ENCODE peak calls at places on chromosomes 3 and 15, in ten cellular contexts. E is heart left ventricle, F is fibroblast of mammary gland, Q is fibroblast of pulmonary artery, L is left ventricle myocardium inferior, B is PC-3, P is AG10803, K is dorsolateral prefrontal cortex, G is NT2/D1, C is choroid plexus epithelial cell. Z is an unnamed sample.
A peak's percentile ranks its signal among the peaks of the same experiment; 100 is the strongest.

GRCh38 chr3:99878005-99878404 is 60.3 kb downstream of the CMSS1 start:
- DNase-seq in E (no peak), F (peak; percentile 94), Q (peak; percentile 78), L (no peak), B (peak; percentile 71), P (peak; percentile 79), K (no peak), G (no peak), C (peak; percentile 80), Z (no peak)

GRCh38 chr3:44235604-44236484 is 5.8 kb upstream of the TOPAZ1 start:
- DNase-seq in E (no peak), F (peak; percentile 87), Q (peak; percentile 94), L (peak; percentile 30), B (peak; percentile 93), P (peak; percentile 87), K (no peak), G (peak; percentile 77), C (peak; percentile 95), Z (peak; percentile 78)

GRCh38 chr3:52685285-52685704 is 418 bp downstream of the PBRM1 start:
- DNase-seq in E (peak; percentile 89), F (no peak), Q (no peak), L (peak; percentile 82), B (peak; percentile 83), P (no peak), K (peak; percentile 66), G (no peak), C (no peak), Z (peak; percentile 83)

GRCh38 chr3:17489139-17489538 is 253.3 kb downstream of the TBC1D5 start:
- DNase-seq in E (no peak), F (peak; percentile 68), Q (peak; percentile 8), L (no peak), B (peak; percentile 62), P (no peak), K (no peak), G (no peak), C (peak; percentile 34), Z (no peak)

GRCh38 chr3:185797108-185797881 is 27.5 kb downstream of the IGF2BP2 start:
- DNase-seq in E (no peak), F (no peak), Q (no peak), L (no peak), B (no peak), P (no peak), K (no peak), G (no peak), C (no peak), Z (no peak)

GRCh38 chr3:11642455-11643162 is 1.1 kb downstream of the VGLL4 start:
- DNase-seq in E (peak; percentile 89), F (peak; percentile 86), Q (peak; percentile 91), L (peak; percentile 83), B (peak; percentile 73), P (peak; percentile 92), K (peak; percentile 71), G (no peak), C (peak; percentile 90), Z (peak; percentile 77)

GRCh38 chr3:17551333-17551732 is 191.1 kb downstream of the TBC1D5 start:
- DNase-seq in E (no peak), F (no peak), Q (no peak), L (no peak), B (no peak), P (no peak), K (no peak), G (no peak), C (peak; percentile 4), Z (no peak)

GRCh38 chr3:182786564-182787196 is 6.6 kb upstream of the ATP11B start:
- DNase-seq in E (no peak), F (no peak), Q (no peak), L (no peak), B (no peak), P (no peak), K (no peak), G (no peak), C (no peak), Z (no peak)

GRCh38 chr3:151439652-151440125 is 21.2 kb downstream of the IGSF10 start:
- DNase-seq in E (no peak), F (peak; percentile 77), Q (peak; percentile 88), L (no peak), B (peak; percentile 94), P (peak; percentile 80), K (no peak), G (peak; percentile 32), C (peak; percentile 92), Z (peak; percentile 56)

GRCh38 chr3:161081675-161082462 is 23.3 kb downstream of the B3GALNT1 start:
- DNase-seq in E (no peak), F (no peak), Q (peak; percentile 20), L (peak; percentile 42), B (no peak), P (no peak), K (no peak), G (no peak), C (no peak), Z (no peak)

GRCh38 chr3:60101628-60102027 is 1051.8 kb upstream of the CFAP20DC start:
- DNase-seq in E (no peak), F (no peak), Q (peak; percentile 22), L (peak; percentile 34), B (no peak), P (no peak), K (no peak), G (no peak), C (no peak), Z (peak; percentile 67)

GRCh38 chr3:39170461-39170860 is 17.1 kb upstream of the CSRNP1 start:
- DNase-seq in E (no peak), F (no peak), Q (no peak), L (no peak), B (no peak), P (no peak), K (no peak), G (peak; percentile 60), C (no peak), Z (no peak)

GRCh38 chr3:72307438-72308105 is 522.6 kb upstream of the PROK2 start:
- DNase-seq in E (no peak), F (no peak), Q (no peak), L (no peak), B (no peak), P (no peak), K (no peak), G (no peak), C (no peak), Z (no peak)

GRCh38 chr3:107993771-107994170 is 97.1 kb downstream of the CD47 start:
- DNase-seq in E (no peak), F (peak; percentile 35), Q (peak; percentile 62), L (no peak), B (peak; percentile 41), P (peak; percentile 77), K (no peak), G (no peak), C (peak; percentile 42), Z (no peak)

GRCh38 chr3:13158871-13159270 is 85.6 kb upstream of the IQSEC1 start:
- DNase-seq in E (no peak), F (no peak), Q (no peak), L (no peak), B (no peak), P (no peak), K (no peak), G (no peak), C (no peak), Z (no peak)

DNA sequence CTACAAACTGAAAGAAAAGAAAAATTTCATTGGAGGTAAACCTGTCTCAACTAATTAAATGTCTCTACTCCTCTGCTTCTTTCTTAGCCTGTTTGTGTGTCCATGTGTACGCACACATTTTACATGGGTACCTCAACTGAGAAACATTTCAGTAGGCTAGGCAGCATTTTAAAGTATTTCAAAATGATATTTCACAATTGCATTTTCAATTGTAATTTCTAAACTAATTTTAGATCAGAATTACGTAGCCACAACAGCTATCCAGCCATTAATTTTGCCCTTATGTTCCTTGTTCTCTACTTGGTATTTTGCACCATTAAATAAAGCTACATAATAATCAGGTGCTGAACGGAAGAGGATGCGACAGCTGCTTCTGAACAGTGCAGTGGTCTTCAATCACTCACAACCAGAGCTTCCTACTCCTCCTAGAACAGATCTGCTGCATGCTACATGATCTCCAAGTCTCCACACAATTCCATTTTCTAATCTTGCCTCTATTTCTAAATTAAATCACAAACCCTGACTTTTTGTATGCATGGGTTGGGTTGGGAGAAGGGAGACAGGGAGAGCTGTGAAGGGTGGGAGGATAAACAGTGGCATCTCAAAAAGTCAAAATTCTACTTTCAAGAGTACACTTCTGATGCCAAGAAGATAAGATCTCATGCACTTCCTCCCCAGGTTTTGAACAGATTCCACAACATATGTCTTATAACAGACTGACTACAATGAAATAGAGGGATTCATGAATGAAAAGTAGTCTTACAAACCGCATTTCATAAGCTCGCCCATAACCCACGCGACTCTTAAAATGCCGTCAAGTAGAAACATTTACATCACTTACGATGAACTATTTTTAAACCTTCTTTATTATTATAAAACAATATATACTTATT is 57.4 kb downstream of the CHSY1 start:
- DNase-seq in E (no peak), F (no peak), Q (no peak), L (no peak), B (no peak), P (peak; percentile 61), K (no peak), G (no peak), C (no peak), Z (no peak)
- H3K4me3 ChIP-seq in E (peak overlapping the region; percentile 19), F (no peak overlapping the region), Q (no peak overlapping the region), L (peak overlapping the region; percentile 32), B (no peak overlapping the region), P (peak overlapping the region; percentile 53), K (no peak overlapping the region), G (no peak overlapping the region), C (no peak overlapping the region), Z (no peak overlapping the region)

GRCh38 chr3:149535395-149535685 is 60.8 kb downstream of the TM4SF4 start:
- DNase-seq in E (no peak), F (peak; percentile 39), Q (no peak), L (no peak), B (no peak), P (no peak), K (no peak), G (no peak), C (no peak), Z (no peak)
- H3K4me3 ChIP-seq in E (no peak overlapping the region), F (no peak overlapping the region), Q (no peak overlapping the region), L (no peak overlapping the region), B (no peak overlapping the region), P (peak overlapping the region; percentile 38), K (peak overlapping the region; percentile 21), G (no peak overlapping the region), C (no peak overlapping the region), Z (no peak overlapping the region)

GRCh38 chr3:71226565-71227281 is 356.8 kb downstream of the FOXP1 start:
- DNase-seq in E (peak; percentile 69), F (no peak), Q (no peak), L (peak; percentile 59), B (no peak), P (peak; percentile 24), K (no peak), G (no peak), C (no peak), Z (no peak)
- H3K4me3 ChIP-seq in E (peak overlapping the region; percentile 45), F (no peak overlapping the region), Q (no peak overlapping the region), L (peak overlapping the region; percentile 57), B (no peak overlapping the region), P (no peak overlapping the region), K (no peak overlapping the region), G (no peak overlapping the region), C (no peak overlapping the region), Z (no peak overlapping the region)

DNA sequence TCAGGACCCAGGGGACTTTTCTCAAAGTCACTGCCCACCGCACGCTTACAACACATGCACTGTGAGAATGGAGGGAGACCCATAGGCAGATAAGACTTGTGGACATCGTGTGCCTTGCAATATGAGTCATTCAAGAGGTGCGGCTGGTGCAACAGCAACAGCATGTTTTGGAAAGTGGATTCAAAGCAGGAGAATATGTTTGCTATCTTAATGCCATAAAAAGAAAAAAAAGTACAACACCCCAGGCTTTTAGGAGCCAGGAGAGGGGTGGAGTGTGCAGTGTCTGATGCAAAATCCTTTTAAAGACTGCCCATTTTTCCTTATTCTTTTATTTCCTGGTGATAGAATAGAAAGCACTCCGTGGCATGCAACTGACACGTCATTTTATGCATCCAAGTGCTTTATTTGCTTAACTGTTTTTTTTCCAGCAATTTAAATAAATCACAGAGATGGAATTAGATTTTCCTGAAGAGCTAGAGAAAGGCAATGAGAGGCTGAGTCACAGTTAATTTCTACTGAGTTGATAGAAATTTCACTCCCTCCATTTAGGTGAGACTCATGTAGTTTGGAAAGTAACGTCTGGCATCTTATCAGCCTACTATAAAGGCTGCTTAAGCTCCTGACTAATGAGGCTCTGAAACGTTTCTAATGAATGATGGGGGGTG is 96.3 kb downstream of the NSUN3 start:
- DNase-seq in E (no peak), F (peak; percentile 67), Q (peak; percentile 82), L (no peak), B (peak; percentile 65), P (no peak), K (no peak), G (no peak), C (peak; percentile 87), Z (no peak)
- H3K4me3 ChIP-seq in E (no peak overlapping the region), F (peak overlapping the region; percentile 30), Q (peak overlapping the region; percentile 33), L (no peak overlapping the region), B (peak overlapping the region; percentile 51), P (peak overlapping the region; percentile 8), K (no peak overlapping the region), G (no peak overlapping the region), C (peak overlapping the region; percentile 48), Z (no peak overlapping the region)